ENCODE peak calls at places on chromosomes 12 and 14, in ten cellular contexts. H is psoas muscle; V is astrocyte; S is body of pancreas; L is effector memory CD4-positive, alpha-beta T cell; T is endothelial cell of umbilical vein; A is ovary; J is mesendoderm; F is aorta; X is OCI-LY7. M is an unnamed sample.

GRCh38 chr12:89706551-89707348 is 1.9 kb downstream of the ATP2B1 start:
- DNase-seq in H (peak), V (peak), S (peak), L (no peak), T (peak), A (peak), J (peak), F (peak), X (peak), M (no peak)

GRCh38 chr14:21090194-21090939 is 8.1 kb downstream of the ZNF219 start:
- DNase-seq in H (no peak), V (no peak), S (no peak), L (no peak), T (no peak), A (no peak), J (peak), F (peak), X (peak), M (no peak)

GRCh38 chr14:92644166-92644565 is 104.3 kb downstream of the LGMN start:
- DNase-seq in H (no peak), V (peak), S (no peak), L (no peak), T (no peak), A (no peak), J (no peak), F (no peak), X (no peak), M (no peak)

GRCh38 chr14:88866305-88866704 is 41.9 kb downstream of the TTC8 start:
- DNase-seq in H (no peak), V (peak), S (no peak), L (no peak), T (peak), A (no peak), J (peak), F (no peak), X (no peak), M (no peak)

GRCh38 chr14:68401855-68402254 is 391.0 kb downstream of the ZFP36L1 start:
- DNase-seq in H (no peak), V (no peak), S (no peak), L (no peak), T (no peak), A (no peak), J (no peak), F (no peak), X (peak), M (no peak)

GRCh38 chr14:102086346-102086971 is 385 bp downstream of the HSP90AA1 start:
- DNase-seq in H (peak), V (peak), S (peak), L (peak), T (peak), A (peak), J (peak), F (peak), X (peak), M (no peak)

GRCh38 chr14:37196604-37197420 is 925 bp upstream of the MIPOL1 start:
- DNase-seq in H (no peak), V (no peak), S (no peak), L (no peak), T (no peak), A (peak), J (no peak), F (no peak), X (no peak), M (no peak)

GRCh38 chr12:79187032-79187431 is 322.5 kb downstream of the SYT1 start:
- DNase-seq in H (no peak), V (no peak), S (no peak), L (no peak), T (no peak), A (no peak), J (no peak), F (no peak), X (no peak), M (no peak)

GRCh38 chr12:115443351-115443938 is 759.5 kb upstream of the TBX3 start:
- DNase-seq in H (no peak), V (no peak), S (no peak), L (no peak), T (no peak), A (no peak), J (no peak), F (no peak), X (no peak), M (no peak)

GRCh38 chr14:61502459-61503093 is 181.2 kb downstream of the PRKCH start:
- DNase-seq in H (no peak), V (peak), S (no peak), L (no peak), T (peak), A (no peak), J (peak), F (no peak), X (peak), M (no peak)

GRCh38 chr12:47299586-47299985 is 219.8 kb upstream of the AMIGO2 start:
- DNase-seq in H (no peak), V (no peak), S (no peak), L (no peak), T (no peak), A (no peak), J (no peak), F (no peak), X (no peak), M (no peak)

GRCh38 chr12:15074351-15074750 is 101.5 kb downstream of the PDE6H start:
- DNase-seq in H (no peak), V (no peak), S (no peak), L (no peak), T (no peak), A (no peak), J (no peak), F (no peak), X (no peak), M (no peak)

GRCh38 chr12:54993181-54993835 is 8.7 kb upstream of the TESPA1 start:
- DNase-seq in H (no peak), V (peak), S (peak), L (peak), T (peak), A (no peak), J (peak), F (no peak), X (peak), M (peak)

GRCh38 chr14:19873178-19873577 is 1.8 kb upstream of the OR4K2 start:
- DNase-seq in H (no peak), V (no peak), S (no peak), L (no peak), T (no peak), A (no peak), J (no peak), F (no peak), X (no peak), M (no peak)

GRCh38 chr12:107467716-107468115 is 217.9 kb upstream of the PWP1 start:
- DNase-seq in H (no peak), V (no peak), S (no peak), L (no peak), T (no peak), A (no peak), J (peak), F (no peak), X (no peak), M (no peak)

GRCh38 chr14:59630281-59630963 is 53.8 kb upstream of the CCDC175 start:
- DNase-seq in H (no peak), V (peak), S (peak), L (no peak), T (no peak), A (no peak), J (peak), F (peak), X (no peak), M (no peak)

GRCh38 chr14:34538871-34539406 is 562 bp downstream of the EAPP start:
- DNase-seq in H (no peak), V (no peak), S (no peak), L (no peak), T (peak), A (no peak), J (no peak), F (no peak), X (no peak), M (no peak)

GRCh38 chr12:97404549-97404948 is 58.1 kb upstream of the RMST start:
- DNase-seq in H (no peak), V (peak), S (peak), L (no peak), T (peak), A (no peak), J (peak), F (no peak), X (peak), M (peak)

GRCh38 chr12:946212-946611 is 3.3 kb downstream of the RAD52 start:
- DNase-seq in H (no peak), V (no peak), S (no peak), L (no peak), T (no peak), A (no peak), J (no peak), F (no peak), X (no peak), M (no peak)
- H3K4me3 ChIP-seq in H (no peak), V (no peak), S (no peak), L (no peak), T (no peak), A (no peak), J (no peak), F (no peak), X (peak), M (no peak)

GRCh38 chr12:82781288-82782078 is 94.8 kb downstream of the TMTC2 start:
- DNase-seq in H (no peak), V (peak), S (no peak), L (no peak), T (no peak), A (no peak), J (no peak), F (no peak), X (no peak), M (no peak)

GRCh38 chr12:82788594-82788993 is 101.9 kb downstream of the TMTC2 start:
- DNase-seq in H (no peak), V (no peak), S (no peak), L (no peak), T (no peak), A (no peak), J (no peak), F (no peak), X (no peak), M (no peak)

DNA sequence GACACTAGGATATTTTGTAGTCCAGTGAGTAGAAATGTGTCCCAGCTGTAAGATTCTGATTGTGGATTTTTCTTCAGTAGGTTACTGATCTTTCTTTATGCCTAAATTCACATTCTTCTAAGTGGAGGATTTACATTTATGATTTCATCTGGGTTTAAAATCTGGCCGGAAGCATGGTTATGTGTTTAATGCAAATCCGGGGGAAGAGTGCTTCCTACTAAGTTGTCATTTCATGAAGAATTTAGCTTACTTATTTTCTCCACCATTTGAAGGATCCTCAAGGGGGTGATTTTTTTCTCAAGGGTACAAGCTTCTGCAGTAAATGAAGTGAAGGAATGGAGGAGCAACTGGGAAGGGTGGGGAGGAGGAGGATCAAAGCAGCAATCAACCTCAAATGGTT is 96.8 kb downstream of the TMTC2 start:
- DNase-seq in H (no peak), V (no peak), S (no peak), L (no peak), T (no peak), A (no peak), J (no peak), F (no peak), X (no peak), M (no peak)
- H3K4me3 ChIP-seq in H (no peak), V (no peak), S (no peak), L (no peak), T (no peak), A (no peak), J (no peak), F (no peak), X (no peak), M (no peak)

DNA sequence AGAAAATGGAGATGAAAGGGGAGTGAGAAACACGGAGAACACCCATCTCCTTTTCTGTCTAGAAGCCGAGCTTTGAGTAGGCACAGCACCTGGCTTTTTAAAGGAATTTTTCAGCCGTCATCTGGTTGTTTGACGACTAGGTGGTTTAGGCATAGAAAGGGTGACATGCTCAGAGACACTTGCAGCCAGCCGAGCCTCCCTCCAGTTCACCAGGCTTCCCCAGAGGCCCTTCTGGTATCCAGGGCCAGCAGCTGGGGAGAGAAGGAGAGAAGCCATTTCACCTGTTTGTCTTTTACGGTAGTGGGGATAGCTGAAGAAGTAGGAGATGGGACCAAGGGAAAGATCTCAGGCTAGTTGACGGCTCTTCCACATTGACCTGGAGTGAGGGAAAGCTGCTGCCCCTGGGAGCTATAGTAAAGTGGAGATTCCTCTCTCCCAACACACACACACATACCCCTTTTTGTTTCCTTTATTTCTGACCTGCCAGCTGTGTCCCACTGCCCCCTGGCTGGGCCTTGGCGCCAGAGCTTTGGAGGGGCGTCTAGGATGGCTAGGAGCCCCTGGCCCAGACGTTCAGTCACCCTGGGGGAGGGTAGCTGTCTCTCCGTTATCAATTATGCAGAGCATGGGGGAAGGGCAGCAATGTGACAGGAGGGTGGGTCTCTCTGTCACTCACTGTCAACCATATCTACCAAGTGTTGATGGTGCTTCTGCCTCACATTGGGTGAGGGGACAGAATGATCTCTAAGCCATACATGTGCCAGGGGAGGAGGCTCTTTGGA is 5.5 kb downstream of the MAP3K12 start:
- DNase-seq in H (no peak), V (no peak), S (no peak), L (no peak), T (no peak), A (peak), J (peak), F (no peak), X (peak), M (no peak)
- H3K4me3 ChIP-seq in H (peak), V (peak), S (no peak), L (peak), T (no peak), A (peak), J (no peak), F (no peak), X (peak), M (peak)

DNA sequence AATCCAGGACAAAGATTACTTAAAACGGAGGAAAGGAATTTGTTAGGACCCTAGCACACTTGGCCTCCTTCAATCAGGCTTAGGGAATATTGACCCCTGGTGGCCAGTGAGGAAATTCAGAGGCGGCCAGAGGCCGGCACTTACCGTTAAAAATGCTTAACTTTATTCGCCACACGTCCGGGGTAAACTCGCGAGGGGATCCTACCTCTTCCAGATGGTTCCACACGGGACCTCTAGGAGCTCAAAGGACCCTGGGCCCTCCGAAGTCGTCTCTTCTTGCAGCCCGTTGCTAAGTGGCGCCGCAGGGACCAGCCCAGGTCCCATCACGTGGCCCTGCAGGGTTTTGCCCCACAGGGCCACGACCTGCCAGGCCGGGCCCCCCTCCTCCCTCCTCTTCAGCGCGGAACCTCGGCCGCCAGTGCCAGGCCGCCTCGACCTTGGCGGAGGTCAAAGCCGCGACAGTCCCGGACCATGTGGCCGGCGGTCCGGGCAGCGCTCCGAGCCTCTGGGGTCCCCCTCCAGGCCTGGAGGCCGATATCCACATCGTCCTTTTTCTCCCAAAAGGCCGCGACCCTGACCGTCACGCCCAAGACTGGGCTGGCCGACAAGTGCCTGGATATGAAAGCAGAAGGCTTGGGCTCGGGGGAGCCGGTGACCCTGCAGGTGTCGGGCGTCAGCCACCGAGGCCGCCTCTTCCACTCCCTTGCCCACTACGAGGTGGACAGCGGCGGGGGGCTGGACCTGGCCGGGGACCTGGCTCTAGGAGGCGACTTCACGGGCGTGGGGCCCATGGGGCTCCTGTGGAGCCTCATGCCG is 11.1 kb upstream of the DNAL1 start:
- DNase-seq in H (peak), V (peak), S (peak), L (peak), T (peak), A (peak), J (peak), F (peak), X (peak), M (peak)
- H3K4me3 ChIP-seq in H (peak), V (peak), S (peak), L (peak), T (peak), A (peak), J (peak), F (peak), X (peak), M (no peak)

GRCh38 chr12:26172478-26172877 is 22.9 kb upstream of the SSPN start:
- DNase-seq in H (no peak), V (no peak), S (no peak), L (no peak), T (no peak), A (no peak), J (no peak), F (no peak), X (no peak), M (peak)
- H3K4me3 ChIP-seq in H (no peak), V (no peak), S (no peak), L (no peak), T (no peak), A (no peak), J (no peak), F (no peak), X (no peak), M (no peak)

GRCh38 chr12:76678992-76679391 is 84.9 kb upstream of the ZDHHC17 start:
- DNase-seq in H (no peak), V (no peak), S (peak), L (no peak), T (no peak), A (no peak), J (no peak), F (no peak), X (no peak), M (peak)
- H3K4me3 ChIP-seq in H (no peak), V (no peak), S (no peak), L (no peak), T (no peak), A (no peak), J (no peak), F (no peak), X (no peak), M (no peak)

GRCh38 chr12:33427071-33427470 is 12.5 kb downstream of the SYT10 start:
- DNase-seq in H (no peak), V (no peak), S (no peak), L (no peak), T (no peak), A (no peak), J (peak), F (no peak), X (peak), M (peak)
- H3K4me3 ChIP-seq in H (no peak), V (no peak), S (no peak), L (no peak), T (no peak), A (no peak), J (no peak), F (no peak), X (no peak), M (no peak)

DNA sequence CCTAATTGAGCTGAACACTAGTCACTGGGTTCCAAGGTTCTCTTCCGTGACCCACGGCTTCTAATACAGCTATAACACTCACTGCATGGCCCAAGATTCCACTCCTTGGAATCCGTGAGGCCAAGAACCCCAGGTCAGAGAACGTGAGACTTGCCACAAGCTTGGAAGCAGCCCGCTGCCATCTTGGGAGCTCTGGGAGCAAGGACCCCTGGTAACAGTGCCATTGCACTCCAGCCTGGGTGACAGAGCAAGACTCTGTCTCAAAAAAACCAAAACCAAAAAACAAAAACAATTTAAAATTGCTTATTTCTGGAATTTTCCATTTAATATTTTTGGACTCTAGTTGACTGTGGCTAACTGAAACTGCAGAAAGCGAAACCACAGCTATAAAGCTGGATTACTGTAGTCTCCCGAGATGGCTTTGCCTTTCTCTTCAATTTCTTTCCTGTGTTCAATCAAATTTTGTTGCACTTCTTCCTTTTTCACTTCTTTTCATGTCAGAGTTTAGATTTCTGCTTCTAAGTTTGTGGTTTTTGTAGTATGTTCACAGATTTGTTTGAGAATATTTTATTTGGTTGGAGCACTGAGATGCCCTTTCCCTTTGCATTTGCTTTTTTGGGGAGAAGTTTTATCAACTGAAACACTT is 44.7 kb downstream of the DDHD1 start:
- DNase-seq in H (no peak), V (no peak), S (no peak), L (no peak), T (no peak), A (no peak), J (no peak), F (no peak), X (peak), M (no peak)
- H3K4me3 ChIP-seq in H (peak), V (no peak), S (no peak), L (peak), T (peak), A (no peak), J (no peak), F (no peak), X (peak), M (no peak)

M was measured in LNCaP clone FGC.